ENCODE peak calls at places on chromosomes 7 and 10, in seven cellular contexts. T is K562, Q is SK-N-SH, E is H1, X is GM12878, A is HepG2, I is GM12892. B is an unnamed sample.

GRCh38 chr10:46077141-46077554 is 31.1 kb upstream of the MSMB start:
- DNase-seq in T (no peak), Q (no peak), E (no peak), X (no peak), A (no peak), I (no peak), B (no peak)

GRCh38 chr7:155867280-155867679 is 55.0 kb upstream of the SHH start:
- DNase-seq in T (no peak), Q (no peak), E (peak), X (no peak), A (no peak), I (no peak), B (no peak)

GRCh38 chr7:22447759-22448158 is 52.2 kb downstream of the STEAP1B start:
- DNase-seq in T (no peak), Q (no peak), E (no peak), X (peak), A (no peak), I (no peak), B (no peak)

GRCh38 chr10:125169915-125170314 is 9.6 kb upstream of the CTBP2 start:
- DNase-seq in T (no peak), Q (no peak), E (no peak), X (no peak), A (no peak), I (no peak), B (no peak)

GRCh38 chr10:57188846-57189245 is 827.8 kb upstream of the ZWINT start:
- DNase-seq in T (no peak), Q (no peak), E (no peak), X (no peak), A (no peak), I (no peak), B (no peak)

GRCh38 chr10:91210435-91210834 is 10.0 kb upstream of the PCGF5 start:
- DNase-seq in T (no peak), Q (peak), E (no peak), X (no peak), A (peak), I (no peak), B (no peak)

GRCh38 chr7:14457567-14458453 is 444.7 kb downstream of the DGKB start:
- DNase-seq in T (peak), Q (peak), E (peak), X (no peak), A (peak), I (no peak), B (peak)

GRCh38 chr7:87226495-87226894 is 7.0 kb upstream of the TMEM243 start:
- DNase-seq in T (no peak), Q (no peak), E (no peak), X (no peak), A (no peak), I (no peak), B (no peak)

GRCh38 chr7:157949711-157950110 is 612.9 kb downstream of the DNAJB6 start:
- DNase-seq in T (no peak), Q (no peak), E (no peak), X (no peak), A (no peak), I (no peak), B (no peak)

GRCh38 chr10:86367339-86367951 is 850 bp upstream of the GRID1 start:
- DNase-seq in T (no peak), Q (peak), E (peak), X (no peak), A (no peak), I (no peak), B (no peak)

GRCh38 chr7:104848386-104848990 is 165.5 kb upstream of the KMT2E start:
- DNase-seq in T (peak), Q (peak), E (peak), X (no peak), A (peak), I (no peak), B (no peak)

GRCh38 chr10:25678666-25679065 is 255.4 kb upstream of the MYO3A start:
- DNase-seq in T (no peak), Q (no peak), E (no peak), X (no peak), A (no peak), I (no peak), B (no peak)

GRCh38 chr10:105538933-105539332 is 897.8 kb downstream of the SORCS3 start:
- DNase-seq in T (no peak), Q (no peak), E (peak), X (no peak), A (no peak), I (no peak), B (no peak)

GRCh38 chr10:84511106-84511505 is 182.7 kb downstream of the CCSER2 start:
- DNase-seq in T (no peak), Q (no peak), E (no peak), X (no peak), A (no peak), I (no peak), B (no peak)

GRCh38 chr7:53214463-53214862 is 179.0 kb downstream of the POM121L12 start:
- DNase-seq in T (no peak), Q (no peak), E (no peak), X (no peak), A (no peak), I (no peak), B (no peak)

DNA sequence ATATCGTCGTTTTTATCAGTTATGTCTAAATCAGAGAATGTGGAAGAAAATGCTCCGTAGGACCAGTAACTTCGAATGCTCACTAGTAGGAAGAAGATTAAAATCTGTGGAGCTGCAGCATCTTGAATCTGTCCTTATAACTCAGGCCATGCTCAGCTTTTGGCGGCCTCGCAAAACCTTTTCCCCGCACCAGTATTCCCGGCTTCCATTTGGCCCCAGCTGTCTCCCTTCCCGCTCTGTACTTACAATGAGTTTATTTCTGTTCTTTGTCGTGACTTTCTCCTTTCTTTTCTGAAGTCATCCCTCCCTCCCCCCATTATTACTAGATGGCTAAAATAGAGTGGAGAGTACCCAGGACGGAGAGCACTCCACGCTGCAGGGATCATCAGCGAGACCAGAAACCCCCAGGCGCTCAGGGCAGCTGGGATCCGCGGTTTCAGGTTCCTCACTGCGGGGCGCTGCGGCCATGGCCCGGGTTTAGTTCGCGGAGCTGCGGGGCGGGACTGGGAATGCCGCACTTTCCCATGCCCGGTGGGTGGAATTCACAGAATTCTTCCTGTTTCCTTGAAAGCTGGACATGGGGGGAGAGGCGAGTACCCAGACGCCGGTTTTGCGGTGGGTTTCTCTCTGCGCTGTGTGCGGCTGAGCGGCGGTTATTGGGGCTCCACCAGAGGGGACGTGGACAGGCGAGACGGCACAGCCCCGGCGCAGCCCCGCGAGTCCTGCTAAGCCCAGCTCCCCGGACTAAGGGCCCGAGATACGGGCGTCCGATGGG is 183.5 kb downstream of the POM121L12 start:
- DNase-seq in T (no peak), Q (peak), E (peak), X (no peak), A (no peak), I (no peak), B (no peak)
- TF ChIP-seq TAF1 in T (no peak), Q (no peak), E (no peak), X (no peak), A (no peak), I (no peak), B (no peak)

GRCh38 chr7:136877990-136878389 is 9.5 kb downstream of the CHRM2 start:
- DNase-seq in T (no peak), Q (peak), E (no peak), X (no peak), A (no peak), I (no peak), B (no peak)
- TF ChIP-seq TAF1 in T (no peak), Q (no peak), E (no peak), X (no peak), A (no peak), I (no peak), B (no peak)

GRCh38 chr10:70255329-70256299 is 22.4 kb upstream of the PPA1 start:
- DNase-seq in T (no peak), Q (no peak), E (no peak), X (no peak), A (peak), I (no peak), B (no peak)
- TF ChIP-seq TAF1 in T (no peak), Q (no peak), E (no peak), X (no peak), A (no peak), I (no peak), B (no peak)

GRCh38 chr10:60098676-60099601 is 192.6 kb upstream of the CCDC6 start:
- DNase-seq in T (peak), Q (peak), E (peak), X (no peak), A (peak), I (no peak), B (no peak)

GRCh38 chr10:60096761-60097513 is 190.6 kb upstream of the CCDC6 start:
- DNase-seq in T (peak), Q (no peak), E (no peak), X (no peak), A (no peak), I (no peak), B (no peak)

GRCh38 chr10:60105195-60105812 is 198.9 kb upstream of the CCDC6 start:
- DNase-seq in T (no peak), Q (no peak), E (no peak), X (no peak), A (no peak), I (no peak), B (no peak)

GRCh38 chr10:60101821-60102220 is 195.5 kb upstream of the CCDC6 start:
- DNase-seq in T (no peak), Q (no peak), E (no peak), X (no peak), A (no peak), I (no peak), B (no peak)

DNA sequence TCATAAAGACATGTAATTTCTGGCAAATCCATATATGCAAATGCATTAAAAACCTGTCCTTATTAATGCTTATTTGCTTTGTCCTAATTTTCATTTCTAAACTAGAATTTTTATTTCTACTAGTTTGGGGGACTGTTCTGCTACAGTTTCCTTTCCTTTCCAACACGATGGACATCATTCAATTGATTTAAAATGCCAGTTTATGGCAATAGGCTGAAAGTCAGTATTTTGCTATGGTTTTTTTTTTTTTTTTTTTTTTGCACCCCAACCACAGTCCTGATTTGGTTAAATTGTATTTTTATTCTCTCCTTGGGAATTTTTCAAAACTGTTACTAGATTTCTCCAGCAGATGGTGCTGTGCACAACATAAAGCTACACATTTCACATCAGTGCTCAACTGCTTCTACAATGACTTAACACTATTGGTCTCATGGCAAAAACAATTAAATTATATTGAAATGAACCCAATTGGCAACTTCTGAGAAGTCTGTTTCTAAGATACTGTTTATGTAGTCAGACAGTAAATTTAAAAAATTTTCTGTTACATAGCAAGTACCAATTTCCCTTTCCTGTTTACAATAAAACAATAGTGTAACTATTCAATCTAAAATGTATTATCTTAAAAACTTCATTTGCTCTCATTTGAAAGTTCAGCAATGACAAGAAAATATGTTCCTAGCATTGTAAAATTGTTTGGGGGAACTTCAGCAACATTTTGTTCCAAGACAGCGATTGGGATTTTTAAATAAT is 193.8 kb upstream of the CCDC6 start:
- DNase-seq in T (peak), Q (peak), E (no peak), X (no peak), A (peak), I (no peak), B (no peak)
- TF ChIP-seq TAF1 in T (no peak), Q (no peak), E (no peak), X (no peak), A (no peak), I (no peak), B (no peak)

B was measured in GM12891.